ENCODE peak calls at places on chromosomes 11 and 22, in seven cellular contexts. One of them, this sample, is unnamed.

GRCh38 chr11:18075444-18075843 is 29.4 kb upstream of the TPH1 start:
- DNase-seq in Peyer's patch: no peak
- DNase-seq in esophagus squamous epithelium: no peak
- DNase-seq in heart left ventricle: no peak
- DNase-seq in sigmoid colon: no peak
- DNase-seq in spleen: no peak
- DNase-seq in body of pancreas: no peak
- DNase-seq in this sample: no peak

GRCh38 chr22:26681395-26681821 is 24.0 kb downstream of the MIAT start:
- DNase-seq in Peyer's patch: no peak
- DNase-seq in body of pancreas: no peak
- DNase-seq in spleen: peak
- DNase-seq in sigmoid colon: no peak
- DNase-seq in heart left ventricle: no peak
- DNase-seq in esophagus squamous epithelium: no peak
- DNase-seq in this sample: peak

GRCh38 chr22:26656896-26657851 is at the start of gene MIAT:
- DNase-seq in spleen: peak
- DNase-seq in body of pancreas: peak
- DNase-seq in Peyer's patch: peak
- DNase-seq in esophagus squamous epithelium: no peak
- DNase-seq in heart left ventricle: peak
- DNase-seq in sigmoid colon: no peak
- DNase-seq in this sample: peak

GRCh38 chr11:110886241-110886640 is 174.0 kb upstream of the ARHGAP20 start:
- DNase-seq in heart left ventricle: no peak
- DNase-seq in body of pancreas: no peak
- DNase-seq in sigmoid colon: no peak
- DNase-seq in esophagus squamous epithelium: no peak
- DNase-seq in Peyer's patch: no peak
- DNase-seq in spleen: no peak
- DNase-seq in this sample: no peak

GRCh38 chr11:66857234-66857926 is 516 bp downstream of the LRFN4 start:
- DNase-seq in sigmoid colon: peak
- DNase-seq in esophagus squamous epithelium: no peak
- DNase-seq in spleen: peak
- DNase-seq in body of pancreas: no peak
- DNase-seq in Peyer's patch: no peak
- DNase-seq in heart left ventricle: peak
- DNase-seq in this sample: no peak

GRCh38 chr11:64094463-64095223 is 58.9 kb downstream of the FLRT1 start:
- DNase-seq in esophagus squamous epithelium: no peak
- DNase-seq in heart left ventricle: no peak
- DNase-seq in spleen: no peak
- DNase-seq in body of pancreas: no peak
- DNase-seq in sigmoid colon: peak
- DNase-seq in Peyer's patch: no peak
- DNase-seq in this sample: no peak

GRCh38 chr11:34242037-34242625 is 115.7 kb downstream of the ABTB2 start:
- DNase-seq in sigmoid colon: no peak
- DNase-seq in heart left ventricle: no peak
- DNase-seq in Peyer's patch: no peak
- DNase-seq in body of pancreas: no peak
- DNase-seq in spleen: no peak
- DNase-seq in esophagus squamous epithelium: no peak
- DNase-seq in this sample: peak

GRCh38 chr11:12043959-12044772 is 35.7 kb upstream of the DKK3 start:
- DNase-seq in Peyer's patch: peak
- DNase-seq in sigmoid colon: peak
- DNase-seq in body of pancreas: peak
- DNase-seq in heart left ventricle: peak
- DNase-seq in esophagus squamous epithelium: no peak
- DNase-seq in spleen: no peak
- DNase-seq in this sample: peak

GRCh38 chr11:72380132-72380503 is 54.2 kb downstream of the CLPB start:
- DNase-seq in spleen: no peak
- DNase-seq in sigmoid colon: no peak
- DNase-seq in heart left ventricle: no peak
- DNase-seq in Peyer's patch: no peak
- DNase-seq in esophagus squamous epithelium: no peak
- DNase-seq in body of pancreas: no peak
- DNase-seq in this sample: peak

GRCh38 chr11:71556018-71556417 is 7.8 kb downstream of the KRTAP5-9 start:
- DNase-seq in spleen: no peak
- DNase-seq in Peyer's patch: no peak
- DNase-seq in sigmoid colon: no peak
- DNase-seq in esophagus squamous epithelium: no peak
- DNase-seq in body of pancreas: no peak
- DNase-seq in heart left ventricle: no peak
- DNase-seq in this sample: no peak

GRCh38 chr11:65973439-65974110 is 12.0 kb downstream of the SART1 start:
- DNase-seq in sigmoid colon: no peak
- DNase-seq in spleen: no peak
- DNase-seq in esophagus squamous epithelium: no peak
- DNase-seq in body of pancreas: no peak
- DNase-seq in Peyer's patch: no peak
- DNase-seq in heart left ventricle: no peak
- DNase-seq in this sample: no peak

GRCh38 chr11:42812960-42813359 is 498.8 kb upstream of the API5 start:
- DNase-seq in spleen: no peak
- DNase-seq in heart left ventricle: no peak
- DNase-seq in Peyer's patch: no peak
- DNase-seq in sigmoid colon: no peak
- DNase-seq in body of pancreas: no peak
- DNase-seq in esophagus squamous epithelium: no peak
- DNase-seq in this sample: no peak

GRCh38 chr11:9037046-9037780 is 33.4 kb upstream of the NRIP3 start:
- DNase-seq in body of pancreas: no peak
- DNase-seq in heart left ventricle: no peak
- DNase-seq in esophagus squamous epithelium: no peak
- DNase-seq in spleen: no peak
- DNase-seq in Peyer's patch: no peak
- DNase-seq in sigmoid colon: no peak
- DNase-seq in this sample: peak

GRCh38 chr22:49999063-49999900 is 13.3 kb downstream of the IL17REL start:
- DNase-seq in spleen: peak
- DNase-seq in esophagus squamous epithelium: no peak
- DNase-seq in sigmoid colon: no peak
- DNase-seq in heart left ventricle: peak
- DNase-seq in Peyer's patch: no peak
- DNase-seq in body of pancreas: peak
- DNase-seq in this sample: no peak

GRCh38 chr11:119284344-119285157 is 32.4 kb downstream of the MCAM start:
- DNase-seq in body of pancreas: no peak
- DNase-seq in heart left ventricle: no peak
- DNase-seq in Peyer's patch: no peak
- DNase-seq in spleen: no peak
- DNase-seq in esophagus squamous epithelium: no peak
- DNase-seq in sigmoid colon: no peak
- DNase-seq in this sample: no peak

GRCh38 chr11:95148421-95148820 is 58.8 kb downstream of the ENDOD1 start:
- DNase-seq in heart left ventricle: no peak
- DNase-seq in esophagus squamous epithelium: no peak
- DNase-seq in Peyer's patch: no peak
- DNase-seq in spleen: no peak
- DNase-seq in body of pancreas: no peak
- DNase-seq in sigmoid colon: no peak
- DNase-seq in this sample: no peak

GRCh38 chr11:70477607-70478006 is 79.3 kb downstream of the CTTN start:
- DNase-seq in heart left ventricle: peak
- DNase-seq in sigmoid colon: no peak
- DNase-seq in body of pancreas: no peak
- DNase-seq in Peyer's patch: no peak
- DNase-seq in esophagus squamous epithelium: no peak
- DNase-seq in spleen: no peak
- DNase-seq in this sample: no peak

GRCh38 chr11:121930004-121930965 is 185.7 kb downstream of the BLID start:
- DNase-seq in Peyer's patch: no peak
- DNase-seq in sigmoid colon: no peak
- DNase-seq in esophagus squamous epithelium: no peak
- DNase-seq in body of pancreas: no peak
- DNase-seq in spleen: no peak
- DNase-seq in heart left ventricle: no peak
- DNase-seq in this sample: peak

GRCh38 chr22:48979482-48979881 is 848.2 kb downstream of the BRD1 start:
- DNase-seq in Peyer's patch: no peak
- DNase-seq in heart left ventricle: no peak
- DNase-seq in esophagus squamous epithelium: no peak
- DNase-seq in spleen: no peak
- DNase-seq in sigmoid colon: no peak
- DNase-seq in body of pancreas: no peak
- DNase-seq in this sample: no peak

GRCh38 chr11:32420937-32421532 is 14.3 kb downstream of the WT1 start:
- DNase-seq in heart left ventricle: peak
- DNase-seq in esophagus squamous epithelium: no peak
- DNase-seq in sigmoid colon: no peak
- DNase-seq in body of pancreas: no peak
- DNase-seq in spleen: no peak
- DNase-seq in Peyer's patch: no peak
- DNase-seq in this sample: no peak

GRCh38 chr11:24585192-24585591 is 88.3 kb downstream of the LUZP2 start:
- DNase-seq in esophagus squamous epithelium: no peak
- DNase-seq in body of pancreas: no peak
- DNase-seq in Peyer's patch: no peak
- DNase-seq in sigmoid colon: no peak
- DNase-seq in heart left ventricle: no peak
- DNase-seq in spleen: no peak
- DNase-seq in this sample: no peak

GRCh38 chr11:117182551-117182935 is 4.0 kb downstream of the SIDT2 start:
- DNase-seq in esophagus squamous epithelium: no peak
- DNase-seq in sigmoid colon: peak
- DNase-seq in body of pancreas: no peak
- DNase-seq in spleen: no peak
- DNase-seq in Peyer's patch: no peak
- DNase-seq in heart left ventricle: no peak
- DNase-seq in this sample: no peak

GRCh38 chr11:15720460-15720859 is 605.7 kb downstream of the INSC start:
- DNase-seq in esophagus squamous epithelium: no peak
- DNase-seq in spleen: no peak
- DNase-seq in Peyer's patch: no peak
- DNase-seq in heart left ventricle: no peak
- DNase-seq in body of pancreas: no peak
- DNase-seq in sigmoid colon: no peak
- DNase-seq in this sample: no peak

GRCh38 chr11:113690619-113691569 is 15.2 kb downstream of the TMPRSS5 start:
- DNase-seq in spleen: no peak
- DNase-seq in body of pancreas: no peak
- DNase-seq in esophagus squamous epithelium: no peak
- DNase-seq in heart left ventricle: no peak
- DNase-seq in sigmoid colon: no peak
- DNase-seq in Peyer's patch: no peak
- DNase-seq in this sample: no peak

GRCh38 chr11:130069684-130070108 is at the start of gene APLP2:
- DNase-seq in heart left ventricle: peak
- DNase-seq in sigmoid colon: peak
- DNase-seq in body of pancreas: peak
- DNase-seq in esophagus squamous epithelium: peak
- DNase-seq in spleen: peak
- DNase-seq in Peyer's patch: peak
- DNase-seq in this sample: peak
- TF ChIP-seq POLR2A in heart left ventricle: peak
- TF ChIP-seq POLR2A in sigmoid colon: peak
- TF ChIP-seq POLR2A in body of pancreas: peak
- TF ChIP-seq POLR2A in esophagus squamous epithelium: no peak
- TF ChIP-seq POLR2A in spleen: peak
- TF ChIP-seq POLR2A in Peyer's patch: peak
- TF ChIP-seq POLR2A in this sample: peak

DNA sequence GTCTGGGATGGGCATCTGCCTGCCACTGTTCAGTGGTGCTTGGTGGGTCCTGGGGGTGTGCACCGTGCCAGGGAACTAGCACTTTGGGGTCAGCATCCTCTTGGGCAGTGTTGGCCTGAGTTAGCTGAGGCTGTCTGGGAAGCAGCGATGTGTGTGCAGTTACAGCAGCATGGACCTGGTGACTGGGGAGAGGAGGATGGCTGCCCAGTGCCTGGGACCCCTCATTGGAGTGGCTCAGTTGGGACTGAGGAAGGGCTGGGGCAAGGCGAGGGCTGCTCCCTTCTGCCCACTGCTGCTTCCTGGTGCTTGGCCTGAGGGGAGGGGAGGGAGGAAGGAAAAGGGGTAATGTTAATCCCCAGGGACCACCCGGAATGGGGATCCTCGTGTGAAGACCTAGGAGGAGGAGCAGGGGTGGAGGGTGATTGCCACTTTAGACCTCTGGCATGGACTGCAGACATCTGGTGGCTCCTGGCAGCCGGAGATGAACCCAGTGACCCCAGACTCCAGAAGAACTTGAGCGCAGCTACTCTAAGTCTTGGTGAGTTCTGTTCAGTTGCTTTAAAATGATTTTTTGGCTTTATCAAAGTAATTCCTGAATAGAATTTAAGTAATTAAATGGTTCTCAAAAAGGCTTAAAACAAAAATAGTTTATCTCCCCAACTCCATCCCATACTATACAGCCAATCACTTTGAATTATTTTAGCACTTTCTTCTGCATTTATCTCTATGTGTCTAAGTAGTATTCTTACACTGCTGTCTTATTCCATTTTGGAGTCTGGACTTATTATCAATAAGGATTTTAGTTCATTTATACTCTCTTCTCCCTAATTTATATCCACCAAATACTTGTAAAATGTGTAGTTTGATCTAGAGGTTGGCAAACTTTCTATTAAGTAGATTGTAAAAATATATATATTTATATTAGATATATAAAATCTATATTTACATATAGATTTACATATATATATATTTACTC is 15.4 kb upstream of the TMEM191C start:
- DNase-seq in Peyer's patch: no peak
- DNase-seq in heart left ventricle: no peak
- DNase-seq in spleen: peak
- DNase-seq in body of pancreas: no peak
- DNase-seq in sigmoid colon: peak
- DNase-seq in esophagus squamous epithelium: no peak
- DNase-seq in this sample: no peak
- TF ChIP-seq POLR2A in Peyer's patch: no peak
- TF ChIP-seq POLR2A in heart left ventricle: no peak
- TF ChIP-seq POLR2A in spleen: no peak
- TF ChIP-seq POLR2A in body of pancreas: no peak
- TF ChIP-seq POLR2A in sigmoid colon: no peak
- TF ChIP-seq POLR2A in esophagus squamous epithelium: no peak
- TF ChIP-seq POLR2A in this sample: no peak

DNA sequence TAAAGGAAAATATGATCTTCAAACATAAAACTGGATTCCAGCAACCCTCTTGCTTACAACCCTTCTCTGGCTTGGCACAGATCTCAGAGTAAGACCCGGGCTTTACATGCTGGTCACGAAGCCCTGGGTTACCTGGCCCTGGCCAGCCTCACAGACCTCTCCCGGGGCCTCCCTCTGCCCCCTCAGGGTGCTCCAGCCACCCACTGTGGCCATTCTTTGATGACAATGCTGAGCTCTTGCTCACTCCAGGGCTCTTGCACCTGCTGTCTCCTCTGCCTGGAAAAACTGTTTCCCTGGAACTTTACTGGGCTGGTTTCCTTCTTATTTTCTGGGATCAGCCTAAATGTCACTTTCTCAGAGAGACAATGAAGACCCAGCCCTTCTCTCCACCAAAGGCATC is 43.9 kb downstream of the C11orf96 start:
- DNase-seq in spleen: no peak
- DNase-seq in body of pancreas: no peak
- DNase-seq in Peyer's patch: no peak
- DNase-seq in sigmoid colon: no peak
- DNase-seq in heart left ventricle: no peak
- DNase-seq in esophagus squamous epithelium: no peak
- DNase-seq in this sample: no peak
- TF ChIP-seq POLR2A in spleen: no peak
- TF ChIP-seq POLR2A in body of pancreas: no peak
- TF ChIP-seq POLR2A in Peyer's patch: no peak
- TF ChIP-seq POLR2A in sigmoid colon: no peak
- TF ChIP-seq POLR2A in heart left ventricle: no peak
- TF ChIP-seq POLR2A in esophagus squamous epithelium: no peak
- TF ChIP-seq POLR2A in this sample: no peak

GRCh38 chr11:3642071-3642951 is 519 bp upstream of the ART5 start:
- DNase-seq in sigmoid colon: peak
- DNase-seq in body of pancreas: peak
- DNase-seq in Peyer's patch: peak
- DNase-seq in spleen: peak
- DNase-seq in heart left ventricle: peak
- DNase-seq in esophagus squamous epithelium: no peak
- DNase-seq in this sample: peak
- TF ChIP-seq POLR2A in sigmoid colon: no peak
- TF ChIP-seq POLR2A in body of pancreas: no peak
- TF ChIP-seq POLR2A in Peyer's patch: no peak
- TF ChIP-seq POLR2A in spleen: no peak
- TF ChIP-seq POLR2A in heart left ventricle: no peak
- TF ChIP-seq POLR2A in esophagus squamous epithelium: no peak
- TF ChIP-seq POLR2A in this sample: peak

This sample was measured in thyroid gland.